ENCODE peak calls at places on chromosomes 2 and 18, in four cellular contexts. One of them, this sample, is unnamed.

GRCh38 chr2:218322756-218323525 is 30.6 kb upstream of the TMBIM1 start:
- DNase-seq in CD4-positive, alpha-beta T cell: peak; percentile 27
- DNase-seq in anterior cingulate cortex: no peak
- DNase-seq in activated T-cell treated with anti-CD3 and anti-CD28 coated beads for 1 hour: peak; percentile 26
- DNase-seq in this sample: peak; percentile 19

GRCh38 chr18:74604774-74605173 is 7.1 kb downstream of the ZNF407 start:
- DNase-seq in CD4-positive, alpha-beta T cell: no peak
- DNase-seq in anterior cingulate cortex: no peak
- DNase-seq in activated T-cell treated with anti-CD3 and anti-CD28 coated beads for 1 hour: no peak
- DNase-seq in this sample: no peak

GRCh38 chr2:54952978-54953456 is 97.2 kb downstream of the RTN4 start:
- DNase-seq in CD4-positive, alpha-beta T cell: no peak
- DNase-seq in anterior cingulate cortex: no peak
- DNase-seq in activated T-cell treated with anti-CD3 and anti-CD28 coated beads for 1 hour: no peak
- DNase-seq in this sample: no peak

GRCh38 chr2:127841466-127842178 is 16.3 kb downstream of the POLR2D start:
- DNase-seq in CD4-positive, alpha-beta T cell: no peak
- DNase-seq in anterior cingulate cortex: no peak
- DNase-seq in activated T-cell treated with anti-CD3 and anti-CD28 coated beads for 1 hour: no peak
- DNase-seq in this sample: no peak

GRCh38 chr2:29765711-29766110 is 155.7 kb downstream of the ALK start:
- DNase-seq in CD4-positive, alpha-beta T cell: no peak
- DNase-seq in anterior cingulate cortex: no peak
- DNase-seq in activated T-cell treated with anti-CD3 and anti-CD28 coated beads for 1 hour: no peak
- DNase-seq in this sample: no peak

GRCh38 chr18:7575465-7576026 is 8.4 kb downstream of the PTPRM start:
- DNase-seq in CD4-positive, alpha-beta T cell: no peak
- DNase-seq in anterior cingulate cortex: no peak
- DNase-seq in activated T-cell treated with anti-CD3 and anti-CD28 coated beads for 1 hour: no peak
- DNase-seq in this sample: no peak

GRCh38 chr18:2903006-2903405 is 56.2 kb downstream of the EMILIN2 start:
- DNase-seq in CD4-positive, alpha-beta T cell: no peak
- DNase-seq in anterior cingulate cortex: no peak
- DNase-seq in activated T-cell treated with anti-CD3 and anti-CD28 coated beads for 1 hour: no peak
- DNase-seq in this sample: no peak

GRCh38 chr18:44654555-44654954 is 26.1 kb upstream of the SETBP1 start:
- DNase-seq in CD4-positive, alpha-beta T cell: no peak
- DNase-seq in anterior cingulate cortex: no peak
- DNase-seq in activated T-cell treated with anti-CD3 and anti-CD28 coated beads for 1 hour: no peak
- DNase-seq in this sample: no peak

GRCh38 chr2:45104429-45104828 is 95.2 kb upstream of the SIX2 start:
- DNase-seq in CD4-positive, alpha-beta T cell: no peak
- DNase-seq in anterior cingulate cortex: no peak
- DNase-seq in activated T-cell treated with anti-CD3 and anti-CD28 coated beads for 1 hour: no peak
- DNase-seq in this sample: no peak

GRCh38 chr2:207662203-207662602 is 37.0 kb upstream of the METTL21A start:
- DNase-seq in CD4-positive, alpha-beta T cell: no peak
- DNase-seq in anterior cingulate cortex: no peak
- DNase-seq in activated T-cell treated with anti-CD3 and anti-CD28 coated beads for 1 hour: no peak
- DNase-seq in this sample: no peak

GRCh38 chr18:79925656-79925979 is 25.8 kb downstream of the SLC66A2 start:
- DNase-seq in CD4-positive, alpha-beta T cell: no peak
- DNase-seq in anterior cingulate cortex: no peak
- DNase-seq in activated T-cell treated with anti-CD3 and anti-CD28 coated beads for 1 hour: no peak
- DNase-seq in this sample: no peak

GRCh38 chr18:51867767-51868166 is 472.2 kb upstream of the DCC start:
- DNase-seq in CD4-positive, alpha-beta T cell: no peak
- DNase-seq in anterior cingulate cortex: no peak
- DNase-seq in activated T-cell treated with anti-CD3 and anti-CD28 coated beads for 1 hour: no peak
- DNase-seq in this sample: no peak

GRCh38 chr18:21703241-21703820 is 1.2 kb downstream of the ABHD3 start:
- DNase-seq in CD4-positive, alpha-beta T cell: peak; percentile 8
- DNase-seq in anterior cingulate cortex: no peak
- DNase-seq in activated T-cell treated with anti-CD3 and anti-CD28 coated beads for 1 hour: no peak
- DNase-seq in this sample: no peak

GRCh38 chr2:161101406-161101805 is 58.8 kb upstream of the TANK start:
- DNase-seq in CD4-positive, alpha-beta T cell: no peak
- DNase-seq in anterior cingulate cortex: no peak
- DNase-seq in activated T-cell treated with anti-CD3 and anti-CD28 coated beads for 1 hour: no peak
- DNase-seq in this sample: no peak

GRCh38 chr18:24200494-24200893 is 61.6 kb downstream of the CABYR start:
- DNase-seq in CD4-positive, alpha-beta T cell: no peak
- DNase-seq in anterior cingulate cortex: no peak
- DNase-seq in activated T-cell treated with anti-CD3 and anti-CD28 coated beads for 1 hour: no peak
- DNase-seq in this sample: no peak

GRCh38 chr2:170155022-170155722 is 22.8 kb upstream of the MYO3B start:
- DNase-seq in CD4-positive, alpha-beta T cell: no peak
- DNase-seq in anterior cingulate cortex: no peak
- DNase-seq in activated T-cell treated with anti-CD3 and anti-CD28 coated beads for 1 hour: no peak
- DNase-seq in this sample: no peak